ENCODE peak calls at places on chromosomes 7 and 10, in seven cellular contexts. Y is CD8-positive, alpha-beta memory T cell; E is stimulated activated CD4-positive, alpha-beta T cell treated with anti-CD3 and anti-CD28 coated beads, Interleukin-2, amount 100 ng/mL, for 48 hours; H is hepatic stellate cell; K is NCI-H1417; R is pancreas; P is lower lobe of right lung. B is an unnamed sample.

GRCh38 chr10:94683214-94684054 is at the start of gene CYP2C18:
- DNase-seq in Y (no peak), E (no peak), H (no peak), K (no peak), R (no peak), P (no peak), B (no peak)

GRCh38 chr7:52569151-52569550 is 466.3 kb upstream of the POM121L12 start:
- DNase-seq in Y (no peak), E (no peak), H (no peak), K (no peak), R (no peak), P (no peak), B (no peak)

GRCh38 chr10:80590585-80591125 is 53.0 kb downstream of the SH2D4B start:
- DNase-seq in Y (no peak), E (no peak), H (no peak), K (no peak), R (no peak), P (no peak), B (no peak)

GRCh38 chr7:41702635-41703371 is at the start of gene INHBA:
- DNase-seq in Y (no peak), E (no peak), H (peak; percentile 87), K (no peak), R (no peak), P (no peak), B (no peak)

GRCh38 chr10:13099666-13100348 is at the start of gene OPTN:
- DNase-seq in Y (peak; percentile 78), E (peak; percentile 70), H (peak; percentile 87), K (peak; percentile 68), R (peak; percentile 89), P (peak; percentile 77), B (peak; percentile 86)

GRCh38 chr7:480531-481218 is 39.0 kb downstream of the PDGFA start:
- DNase-seq in Y (no peak), E (no peak), H (no peak), K (no peak), R (peak; percentile 83), P (no peak), B (peak; percentile 67)

GRCh38 chr7:139798221-139798620 is 20.4 kb upstream of the HIPK2 start:
- DNase-seq in Y (no peak), E (no peak), H (no peak), K (no peak), R (no peak), P (no peak), B (no peak)

GRCh38 chr10:93272884-93273675 is 199.4 kb downstream of the CYP26A1 start:
- DNase-seq in Y (no peak), E (no peak), H (no peak), K (no peak), R (no peak), P (no peak), B (no peak)

GRCh38 chr7:101402081-101402779 is 39.6 kb downstream of the COL26A1 start:
- DNase-seq in Y (no peak), E (no peak), H (no peak), K (no peak), R (no peak), P (no peak), B (no peak)

GRCh38 chr7:52320610-52321009 is 714.8 kb upstream of the POM121L12 start:
- DNase-seq in Y (no peak), E (no peak), H (no peak), K (no peak), R (no peak), P (no peak), B (no peak)

GRCh38 chr10:76007206-76007605 is 575.8 kb downstream of the LRMDA start:
- DNase-seq in Y (no peak), E (no peak), H (no peak), K (no peak), R (no peak), P (no peak), B (no peak)

B was measured in upper lobe of right lung.